ENCODE peak calls at places on chromosomes 3 and 15, in four cellular contexts. P is substantia nigra, F is Peyer's patch, S is fibroblast of lung. D is an unnamed sample.

GRCh38 chr3:99817437-99818240 is at the start of gene CMSS1:
- DNase-seq in P (peak), F (peak), S (peak), D (peak)

GRCh38 chr3:17151598-17152373 is 267.0 kb downstream of the PLCL2 start:
- DNase-seq in S (no peak), P (no peak), F (peak), D (peak)

GRCh38 chr3:58422756-58423324 is 10.8 kb downstream of the PDHB start:
- DNase-seq in S (peak), P (no peak), F (no peak), D (no peak)

GRCh38 chr15:82298032-82298431 is 35.4 kb downstream of the SAXO2 start:
- DNase-seq in F (no peak), S (no peak), P (no peak), D (no peak)

GRCh38 chr15:98722209-98722608 is 73.9 kb downstream of the IGF1R start:
- DNase-seq in S (no peak), F (no peak), P (no peak), D (no peak)

GRCh38 chr3:142850395-142851023 is 38.4 kb downstream of the PCOLCE2 start:
- DNase-seq in S (peak), F (no peak), P (no peak), D (no peak)

GRCh38 chr3:152271465-152272035 is 2.8 kb downstream of the MBNL1 start:
- DNase-seq in P (no peak), F (no peak), S (no peak), D (no peak)

GRCh38 chr3:147361671-147362420 is 44.5 kb downstream of the ZIC4 start:
- DNase-seq in S (no peak), P (no peak), F (no peak), D (no peak)

GRCh38 chr3:9746330-9746729 is 3.4 kb upstream of the OGG1 start:
- DNase-seq in P (no peak), F (no peak), S (peak), D (no peak)

GRCh38 chr3:193391902-193392301 is 13.3 kb upstream of the ATP13A5 start:
- DNase-seq in F (no peak), S (peak), P (no peak), D (peak)

GRCh38 chr3:96106701-96107100 is 707.7 kb upstream of the EPHA6 start:
- DNase-seq in S (no peak), P (no peak), F (no peak), D (no peak)

GRCh38 chr3:50268276-50268675 is 671 bp upstream of the SEMA3B start:
- DNase-seq in F (no peak), S (no peak), P (no peak), D (no peak)

GRCh38 chr15:85329561-85330421 is 50.6 kb upstream of the AKAP13 start:
- DNase-seq in F (peak), S (peak), P (no peak), D (no peak)

GRCh38 chr3:10706156-10707088 is 109.6 kb upstream of the SLC6A11 start:
- DNase-seq in F (no peak), P (no peak), S (no peak), D (no peak)

GRCh38 chr3:41450416-41451231 is 251.3 kb downstream of the CTNNB1 start:
- DNase-seq in P (no peak), F (no peak), S (no peak), D (no peak)

GRCh38 chr15:88004379-88004778 is 252.2 kb downstream of the NTRK3 start:
- DNase-seq in P (no peak), F (no peak), S (no peak), D (no peak)

GRCh38 chr3:27200721-27201434 is 168.3 kb downstream of the NEK10 start:
- DNase-seq in S (no peak), F (no peak), P (no peak), D (no peak)

GRCh38 chr3:32106929-32107362 is 526 bp downstream of the GPD1L start:
- DNase-seq in F (peak), S (peak), P (peak), D (no peak)

GRCh38 chr3:102060814-102061213 is 211.5 kb downstream of the NFKBIZ start:
- DNase-seq in F (peak), S (no peak), P (no peak), D (no peak)

GRCh38 chr15:70056091-70056680 is 41.5 kb downstream of the TLE3 start:
- DNase-seq in P (no peak), S (no peak), F (peak), D (peak)

GRCh38 chr3:134445095-134445494 is 40.7 kb downstream of the ANAPC13 start:
- DNase-seq in P (no peak), S (no peak), F (no peak), D (no peak)

GRCh38 chr3:120908030-120908802 is at the start of gene STXBP5L:
- DNase-seq in P (peak), S (peak), F (peak), D (peak)

GRCh38 chr3:160641675-160642330 is 35.2 kb upstream of the ARL14 start:
- DNase-seq in S (peak), P (no peak), F (no peak), D (no peak)

GRCh38 chr3:104588442-104588841 is 778.3 kb upstream of the ALCAM start:
- DNase-seq in P (no peak), F (no peak), S (no peak), D (no peak)

GRCh38 chr3:17028363-17028762 is 143.6 kb downstream of the PLCL2 start:
- DNase-seq in F (no peak), P (no peak), S (no peak), D (no peak)

GRCh38 chr3:194270627-194271458 is 80.3 kb downstream of the CPN2 start:
- DNase-seq in P (peak), S (peak), F (peak), D (peak)

GRCh38 chr3:125310623-125311076 is 64.5 kb downstream of the ZNF148 start:
- DNase-seq in P (no peak), F (peak), S (no peak), D (no peak)

GRCh38 chr3:4392992-4393391 is 74.1 kb downstream of the SUMF1 start:
- DNase-seq in S (no peak), P (no peak), F (no peak), D (no peak)

GRCh38 chr15:70277556-70277955 is 179.8 kb upstream of the TLE3 start:
- DNase-seq in P (no peak), S (no peak), F (peak), D (peak)

GRCh38 chr3:141271279-141272033 is 39.8 kb downstream of the PXYLP1 start:
- DNase-seq in S (no peak), F (no peak), P (no peak), D (no peak)

GRCh38 chr15:75089781-75090734 is 66.7 kb downstream of the PPCDC start:
- DNase-seq in P (no peak), S (peak), F (no peak), D (no peak)

GRCh38 chr3:121436641-121437040 is 109.1 kb downstream of the POLQ start:
- DNase-seq in F (no peak), P (no peak), S (no peak), D (no peak)

GRCh38 chr3:129121016-129121791 is 400 bp downstream of the RAB43 start:
- DNase-seq in F (peak), P (no peak), S (peak), D (no peak)

GRCh38 chr3:188900421-188900941 is 271.3 kb upstream of the TPRG1 start:
- DNase-seq in P (no peak), S (peak), F (no peak), D (no peak)
- H3K27ac ChIP-seq in P (no peak), S (no peak), F (no peak), D (peak)

DNA sequence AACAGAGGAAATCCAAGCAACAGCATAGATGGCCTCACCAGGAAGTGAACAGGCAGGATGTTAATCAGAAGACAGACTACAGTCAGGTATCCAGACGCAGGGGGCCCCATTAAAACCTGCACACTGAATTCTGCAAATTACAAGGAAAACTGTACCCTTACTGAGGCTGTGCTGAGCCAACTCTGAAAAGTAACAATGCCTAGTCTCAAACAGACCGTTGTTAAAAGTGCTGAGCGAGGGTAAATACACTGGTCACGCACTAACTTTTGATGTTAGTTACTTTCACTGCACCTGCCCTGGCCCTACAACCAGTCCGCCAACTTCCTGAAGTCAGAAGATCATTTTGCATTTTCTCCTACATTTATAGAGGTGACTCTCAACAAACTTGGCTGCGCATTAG is 1.0 kb downstream of the TAMM41 start:
- DNase-seq in S (no peak), F (no peak), P (no peak), D (no peak)
- H3K27ac ChIP-seq in S (no peak), F (no peak), P (no peak), D (peak)

DNA sequence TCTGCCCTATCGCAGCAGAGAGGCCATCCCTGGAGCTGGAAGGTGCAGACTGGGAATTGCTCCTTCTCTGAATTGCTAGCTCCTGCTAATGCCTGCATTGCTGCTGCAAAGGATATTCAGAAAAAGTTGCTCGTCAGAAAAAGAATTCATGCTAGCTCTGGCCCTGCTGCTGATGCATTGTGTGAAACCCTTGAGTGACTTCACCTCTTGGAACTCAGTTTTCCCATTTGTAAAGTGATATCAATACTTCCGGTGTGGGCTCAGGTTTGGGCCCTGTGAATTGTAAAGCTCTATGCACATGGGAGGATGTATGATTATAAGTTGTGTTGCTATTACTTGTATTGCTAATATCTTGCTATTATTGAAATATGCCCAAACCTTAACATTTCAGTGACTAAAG is 11.4 kb downstream of the SQOR start:
- DNase-seq in P (no peak), F (no peak), S (peak), D (no peak)
- H3K27ac ChIP-seq in P (no peak), F (no peak), S (peak), D (peak)

DNA sequence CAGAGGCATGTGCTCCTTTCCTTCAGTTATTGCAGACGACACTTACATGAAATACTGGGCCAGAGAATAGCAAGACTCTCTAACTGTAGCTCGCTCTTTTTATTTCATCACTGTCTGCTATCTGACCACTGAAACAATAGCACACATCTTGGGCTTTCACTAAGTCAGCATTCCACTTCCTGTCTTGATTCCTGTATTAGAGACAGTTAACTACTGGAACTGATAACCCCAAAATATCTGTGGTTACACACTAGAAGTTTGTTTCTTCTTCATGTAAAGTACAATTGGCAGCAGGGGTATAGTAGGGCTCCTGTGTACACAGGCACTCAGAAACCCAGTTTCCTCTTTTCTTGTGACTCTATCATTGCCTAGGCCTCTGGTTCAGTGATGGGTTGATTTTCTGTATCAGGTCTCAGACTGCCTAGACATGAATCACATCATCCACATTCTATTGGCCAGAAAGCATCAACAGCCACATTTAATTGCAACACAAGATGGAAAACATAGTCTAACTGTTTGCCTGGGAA is 230.2 kb upstream of the CD96 start:
- DNase-seq in P (no peak), F (no peak), S (peak), D (no peak)
- H3K27ac ChIP-seq in P (no peak), F (no peak), S (no peak), D (no peak)

GRCh38 chr3:184694266-184694665 is 17.6 kb downstream of the MAGEF1 start:
- DNase-seq in F (no peak), S (no peak), P (no peak), D (no peak)

GRCh38 chr3:184688872-184689271 is 23.0 kb downstream of the MAGEF1 start:
- DNase-seq in P (no peak), S (no peak), F (no peak), D (no peak)

GRCh38 chr3:184693011-184693975 is 18.6 kb downstream of the MAGEF1 start:
- DNase-seq in P (no peak), F (no peak), S (no peak), D (no peak)

GRCh38 chr3:184690236-184690883 is 21.5 kb downstream of the MAGEF1 start:
- DNase-seq in F (no peak), S (no peak), P (no peak), D (no peak)

GRCh38 chr3:184691397-184692131 is 20.3 kb downstream of the MAGEF1 start:
- DNase-seq in P (peak), S (peak), F (no peak), D (no peak)
- H3K27ac ChIP-seq in P (peak), S (no peak), F (peak), D (peak)

GRCh38 chr15:90203473-90203872 is 2.3 kb downstream of the SEMA4B start:
- DNase-seq in F (no peak), P (no peak), S (no peak), D (no peak)
- H3K27ac ChIP-seq in F (no peak), P (no peak), S (no peak), D (peak)

DNA sequence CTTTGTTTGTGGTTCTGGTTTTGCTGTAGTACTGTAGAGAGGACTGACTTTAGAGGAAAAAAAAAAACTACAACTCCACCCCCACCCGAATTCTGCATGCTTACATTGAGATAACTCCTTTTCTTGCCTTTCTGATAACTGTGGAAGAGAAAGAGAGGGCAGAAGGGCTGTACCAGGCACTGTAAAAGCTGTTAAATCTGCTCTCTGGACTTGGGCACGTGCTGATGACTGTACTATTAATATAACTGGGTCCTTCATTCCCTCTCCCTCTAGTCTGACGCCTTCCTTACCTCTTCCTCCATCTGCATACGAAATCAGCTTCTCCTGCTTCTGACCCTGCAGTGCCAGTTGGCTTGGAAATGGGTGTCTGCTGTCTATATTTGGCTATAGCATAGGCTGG is 15.0 kb downstream of the MAPKBP1 start:
- DNase-seq in P (no peak), F (peak), S (no peak), D (no peak)
- H3K27ac ChIP-seq in P (peak), F (peak), S (no peak), D (peak)

GRCh38 chr3:188352196-188352927 is 198.4 kb downstream of the LPP start:
- DNase-seq in F (no peak), S (no peak), P (no peak), D (no peak)
- H3K27ac ChIP-seq in F (no peak), S (no peak), P (no peak), D (no peak)

GRCh38 chr3:186200746-186201145 is 91.9 kb upstream of the ETV5 start:
- DNase-seq in S (no peak), P (peak), F (no peak), D (no peak)
- H3K27ac ChIP-seq in S (no peak), P (peak), F (no peak), D (peak)

GRCh38 chr15:37057831-37058230 is 42.5 kb downstream of the MEIS2 start:
- DNase-seq in F (no peak), P (no peak), S (peak), D (no peak)
- H3K27ac ChIP-seq in F (no peak), P (no peak), S (no peak), D (peak)

D was measured in breast epithelium.